ENCODE peak calls at places on chromosome 15, in four cellular contexts. K is hippocampal formation; U is stimulated activated CD4-positive, alpha-beta T cell treated with anti-CD3 and anti-CD28 coated beads, Interleukin-2, amount 100 ng/mL, for 24 hours; H is effector CD4-positive, alpha-beta T cell. M is an unnamed sample.

GRCh38 chr15:55241895-55242294 is 45.2 kb upstream of the RSL24D1 start:
- DNase-seq in K (no peak), H (no peak), U (no peak), M (no peak)

GRCh38 chr15:68609618-68610017 is 30.8 kb downstream of the CORO2B start:
- DNase-seq in K (no peak), U (no peak), H (no peak), M (no peak)

GRCh38 chr15:62994975-62995730 is 47.4 kb upstream of the TPM1 start:
- DNase-seq in U (no peak), K (no peak), H (no peak), M (no peak)

GRCh38 chr15:39448409-39448808 is 132.5 kb upstream of the THBS1 start:
- DNase-seq in K (no peak), H (no peak), U (no peak), M (no peak)

GRCh38 chr15:89129123-89129815 is 41.0 kb downstream of the ABHD2 start:
- DNase-seq in H (peak), K (no peak), U (peak), M (peak)

GRCh38 chr15:90982135-90982534 is 12.2 kb downstream of the PRC1 start:
- DNase-seq in K (no peak), U (no peak), H (no peak), M (no peak)

GRCh38 chr15:43219929-43220886 is 610 bp downstream of the EPB42 start:
- DNase-seq in K (no peak), H (no peak), U (no peak), M (no peak)

GRCh38 chr15:73944161-73945099 is 18.2 kb downstream of the LOXL1 start:
- DNase-seq in H (no peak), K (no peak), U (no peak), M (no peak)

GRCh38 chr15:25858952-25859760 is 4.0 kb downstream of the ATP10A start:
- DNase-seq in K (no peak), U (no peak), H (no peak), M (no peak)

GRCh38 chr15:52282418-52282817 is 13.2 kb downstream of the MYO5C start:
- DNase-seq in K (no peak), U (no peak), H (no peak), M (no peak)

GRCh38 chr15:47742742-47743141 is 25.4 kb downstream of the SEMA6D start:
- DNase-seq in K (no peak), H (no peak), U (no peak), M (peak)

GRCh38 chr15:40936709-40937666 is 7.8 kb downstream of the DLL4 start:
- DNase-seq in H (no peak), K (no peak), U (no peak), M (no peak)

GRCh38 chr15:37102315-37103021 is 2.1 kb upstream of the MEIS2 start:
- DNase-seq in U (no peak), K (no peak), H (no peak), M (peak)

GRCh38 chr15:34813446-34814190 is 18.3 kb upstream of the ACTC1 start:
- DNase-seq in K (no peak), H (no peak), U (no peak), M (no peak)

GRCh38 chr15:39140060-39140604 is 440.7 kb upstream of the THBS1 start:
- DNase-seq in U (no peak), H (no peak), K (no peak), M (no peak)

GRCh38 chr15:69074011-69074842 is 59.7 kb downstream of the NOX5 start:
- DNase-seq in H (no peak), U (no peak), K (no peak), M (peak)

GRCh38 chr15:75721462-75721922 is 8.8 kb upstream of the CSPG4 start:
- DNase-seq in H (no peak), U (no peak), K (no peak), M (no peak)

GRCh38 chr15:45795487-45796069 is 160.7 kb downstream of the SQOR start:
- DNase-seq in U (no peak), H (no peak), K (peak), M (peak)

GRCh38 chr15:76235186-76235826 is 76.0 kb downstream of the ETFA start:
- DNase-seq in U (no peak), H (no peak), K (peak), M (peak)

GRCh38 chr15:64105113-64105704 is 9.4 kb downstream of the SNX1 start:
- DNase-seq in U (no peak), K (no peak), H (no peak), M (no peak)

GRCh38 chr15:68983821-68984517 is 30.5 kb upstream of the NOX5 start:
- DNase-seq in H (no peak), K (no peak), U (no peak), M (no peak)

GRCh38 chr15:58440181-58440910 is 8.6 kb downstream of the LIPC start:
- DNase-seq in U (no peak), K (no peak), H (no peak), M (no peak)

GRCh38 chr15:71666723-71667122 is 143.6 kb upstream of the NR2E3 start:
- DNase-seq in H (no peak), U (no peak), K (no peak), M (no peak)

GRCh38 chr15:100241572-100242479 is 99.9 kb downstream of the ADAMTS17 start:
- DNase-seq in K (peak), U (no peak), H (no peak), M (no peak)

GRCh38 chr15:65530318-65531111 is at the start of gene HACD3:
- DNase-seq in H (peak), K (peak), U (peak), M (peak)

GRCh38 chr15:92623435-92623834 is 32.1 kb downstream of the FAM174B start:
- DNase-seq in H (no peak), K (no peak), U (no peak), M (no peak)

GRCh38 chr15:72758195-72758594 is 25.4 kb downstream of the ADPGK start:
- DNase-seq in U (no peak), K (no peak), H (no peak), M (no peak)

GRCh38 chr15:65935391-65935790 is 66.1 kb downstream of the RAB11A start:
- DNase-seq in H (no peak), U (no peak), K (no peak), M (no peak)

GRCh38 chr15:68725736-68726135 is 95.0 kb downstream of the ANP32A start:
- DNase-seq in K (peak), U (no peak), H (no peak), M (no peak)

GRCh38 chr15:90677807-90678790 is 39.0 kb upstream of the BLM start:
- DNase-seq in K (no peak), H (no peak), U (no peak), M (no peak)

GRCh38 chr15:43292375-43293078 is 25.8 kb upstream of the TGM5 start:
- DNase-seq in U (no peak), H (no peak), K (no peak), M (no peak)

GRCh38 chr15:91561371-91562100 is 292.0 kb upstream of the SLCO3A1 start:
- DNase-seq in U (no peak), K (peak), H (no peak), M (no peak)